ENCODE peak calls at places on chromosomes 3 and 15, in four cellular contexts. One of them, this sample, is unnamed.

GRCh38 chr15:33580526-33580925 is 269.8 kb downstream of the RYR3 start:
- DNase-seq in neural crest cell: no peak
- DNase-seq in left cardiac atrium: no peak
- DNase-seq in activated CD4-positive, alpha-beta T cell treated with anti-CD3 and anti-CD28 coated beads, Interleukin-2, amount 50 U/mL, for 1 hour: no peak
- DNase-seq in this sample: no peak

GRCh38 chr15:29346998-29347397 is 77.4 kb upstream of the NSMCE3 start:
- DNase-seq in activated CD4-positive, alpha-beta T cell treated with anti-CD3 and anti-CD28 coated beads, Interleukin-2, amount 50 U/mL, for 1 hour: no peak
- DNase-seq in neural crest cell: no peak
- DNase-seq in left cardiac atrium: no peak
- DNase-seq in this sample: no peak

GRCh38 chr3:167228135-167228534 is 152.0 kb downstream of the ZBBX start:
- DNase-seq in activated CD4-positive, alpha-beta T cell treated with anti-CD3 and anti-CD28 coated beads, Interleukin-2, amount 50 U/mL, for 1 hour: no peak
- DNase-seq in neural crest cell: no peak
- DNase-seq in left cardiac atrium: no peak
- DNase-seq in this sample: no peak

GRCh38 chr3:122902326-122902725 is 107.5 kb downstream of the SLC49A4 start:
- DNase-seq in left cardiac atrium: no peak
- DNase-seq in neural crest cell: no peak
- DNase-seq in activated CD4-positive, alpha-beta T cell treated with anti-CD3 and anti-CD28 coated beads, Interleukin-2, amount 50 U/mL, for 1 hour: no peak
- DNase-seq in this sample: no peak

GRCh38 chr3:142279965-142280590 is 54.7 kb upstream of the GK5 start:
- DNase-seq in left cardiac atrium: peak; percentile 29
- DNase-seq in activated CD4-positive, alpha-beta T cell treated with anti-CD3 and anti-CD28 coated beads, Interleukin-2, amount 50 U/mL, for 1 hour: peak; percentile 2
- DNase-seq in neural crest cell: peak; percentile 34
- DNase-seq in this sample: no peak

GRCh38 chr15:56918907-56919707 is 663 bp downstream of the TCF12 start:
- DNase-seq in left cardiac atrium: peak; percentile 68
- DNase-seq in neural crest cell: peak; percentile 53
- DNase-seq in activated CD4-positive, alpha-beta T cell treated with anti-CD3 and anti-CD28 coated beads, Interleukin-2, amount 50 U/mL, for 1 hour: peak; percentile 54
- DNase-seq in this sample: no peak

GRCh38 chr3:122484985-122485384 is 29.8 kb downstream of the KPNA1 start:
- DNase-seq in neural crest cell: no peak
- DNase-seq in activated CD4-positive, alpha-beta T cell treated with anti-CD3 and anti-CD28 coated beads, Interleukin-2, amount 50 U/mL, for 1 hour: no peak
- DNase-seq in left cardiac atrium: no peak
- DNase-seq in this sample: no peak

GRCh38 chr15:98904466-98905048 is 103.0 kb downstream of the PGPEP1L start:
- DNase-seq in left cardiac atrium: no peak
- DNase-seq in activated CD4-positive, alpha-beta T cell treated with anti-CD3 and anti-CD28 coated beads, Interleukin-2, amount 50 U/mL, for 1 hour: no peak
- DNase-seq in neural crest cell: peak; percentile 12
- DNase-seq in this sample: no peak

GRCh38 chr3:109177888-109178287 is 41.4 kb downstream of the C3orf85 start:
- DNase-seq in neural crest cell: no peak
- DNase-seq in left cardiac atrium: no peak
- DNase-seq in activated CD4-positive, alpha-beta T cell treated with anti-CD3 and anti-CD28 coated beads, Interleukin-2, amount 50 U/mL, for 1 hour: no peak
- DNase-seq in this sample: no peak

GRCh38 chr3:154334973-154335420 is 10.7 kb upstream of the DHX36 start:
- DNase-seq in activated CD4-positive, alpha-beta T cell treated with anti-CD3 and anti-CD28 coated beads, Interleukin-2, amount 50 U/mL, for 1 hour: no peak
- DNase-seq in neural crest cell: no peak
- DNase-seq in left cardiac atrium: no peak
- DNase-seq in this sample: no peak

This sample was measured in esophagus squamous epithelium.